ENCODE peak calls at places on chromosomes 1 and 21, in four cellular contexts. H is HepG2, G is WTC11, I is K562. P is an unnamed sample.

GRCh38 chr1:174352117-174352516 is 95.6 kb upstream of the GPR52 start:
- DNase-seq in H (no peak), G (no peak), I (no peak), P (no peak)

GRCh38 chr1:178625695-178626094 is 99.3 kb upstream of the RALGPS2 start:
- DNase-seq in I (no peak), G (no peak), H (peak), P (no peak)

GRCh38 chr1:226602186-226603029 is 53.8 kb downstream of the STUM start:
- DNase-seq in I (no peak), H (no peak), G (no peak), P (no peak)

GRCh38 chr1:185049670-185050069 is 4.3 kb downstream of the RNF2 start:
- DNase-seq in H (no peak), I (no peak), G (no peak), P (no peak)

GRCh38 chr1:2932671-2933350 is 88.5 kb upstream of the ACTRT2 start:
- DNase-seq in G (no peak), H (no peak), I (no peak), P (no peak)

GRCh38 chr1:47548188-47548587 is 110.3 kb downstream of the FOXD2 start:
- DNase-seq in I (no peak), H (no peak), G (no peak), P (no peak)

GRCh38 chr1:218336353-218336752 is 8.8 kb upstream of the TGFB2 start:
- DNase-seq in G (no peak), I (no peak), H (no peak), P (no peak)

GRCh38 chr1:160291248-160292220 is 6.6 kb upstream of the PEX19 start:
- DNase-seq in H (peak), I (peak), G (peak), P (peak)

GRCh38 chr1:177732178-177732577 is 237.7 kb downstream of the SEC16B start:
- DNase-seq in I (no peak), G (no peak), H (no peak), P (no peak)

GRCh38 chr1:119924948-119925898 is 28.9 kb upstream of the ADAM30 start:
- DNase-seq in G (no peak), I (no peak), H (no peak), P (no peak)

GRCh38 chr1:67004176-67004575 is 49.8 kb downstream of the SLC35D1 start:
- DNase-seq in I (no peak), H (no peak), G (no peak), P (no peak)

GRCh38 chr1:203652718-203653461 is 26.3 kb downstream of the ATP2B4 start:
- DNase-seq in I (no peak), H (no peak), G (no peak), P (no peak)

GRCh38 chr1:165543651-165544452 is at the start of gene LRRC52:
- DNase-seq in G (peak), H (no peak), I (no peak), P (no peak)

GRCh38 chr1:219340796-219341195 is 167.1 kb downstream of the LYPLAL1 start:
- DNase-seq in H (no peak), G (no peak), I (no peak), P (no peak)

GRCh38 chr1:243731301-243731891 is 118.6 kb downstream of the AKT3 start:
- DNase-seq in G (no peak), H (no peak), I (no peak), P (no peak)

GRCh38 chr1:102174259-102174863 is 177.6 kb upstream of the OLFM3 start:
- DNase-seq in H (peak), G (peak), I (peak), P (peak)

GRCh38 chr1:204634260-204634910 is 51.2 kb downstream of the LRRN2 start:
- DNase-seq in G (no peak), I (no peak), H (no peak), P (no peak)

GRCh38 chr1:36918604-36919003 is 115.7 kb downstream of the GRIK3 start:
- DNase-seq in G (no peak), I (no peak), H (no peak), P (no peak)

GRCh38 chr1:112251766-112252506 is 144.1 kb upstream of the CTTNBP2NL start:
- DNase-seq in H (no peak), I (no peak), G (no peak), P (no peak)

GRCh38 chr21:41634211-41634694 is 126.3 kb upstream of the TMPRSS2 start:
- DNase-seq in I (no peak), G (no peak), H (no peak), P (no peak)

GRCh38 chr1:75908717-75909152 is 23.5 kb downstream of the ASB17 start:
- DNase-seq in I (peak), H (peak), G (peak), P (peak)

GRCh38 chr21:45109831-45110492 is 35.6 kb downstream of the ADARB1 start:
- DNase-seq in G (no peak), H (no peak), I (peak), P (no peak)

GRCh38 chr1:204659061-204659460 is 26.5 kb downstream of the LRRN2 start:
- DNase-seq in I (no peak), H (no peak), G (no peak), P (no peak)

GRCh38 chr1:89703469-89703868 is 70.5 kb downstream of the LRRC8C start:
- DNase-seq in H (no peak), I (peak), G (no peak), P (no peak)

GRCh38 chr21:36260030-36260787 is 59.8 kb upstream of the MORC3 start:
- DNase-seq in H (peak), G (peak), I (peak), P (peak)

GRCh38 chr1:227766015-227766634 is 30.9 kb downstream of the SNAP47 start:
- DNase-seq in I (no peak), G (no peak), H (no peak), P (no peak)

GRCh38 chr1:67883069-67883468 is 49.8 kb upstream of the GNG12 start:
- DNase-seq in H (no peak), G (no peak), I (no peak), P (no peak)

GRCh38 chr1:37914719-37915483 is 32.0 kb downstream of the INPP5B start:
- DNase-seq in H (peak), I (no peak), G (no peak), P (no peak)

GRCh38 chr1:224380003-224380402 is 23.3 kb downstream of the CNIH4 start:
- DNase-seq in I (no peak), G (no peak), H (no peak), P (no peak)

GRCh38 chr1:233281711-233282581 is 13.6 kb downstream of the PCNX2 start:
- DNase-seq in H (no peak), G (no peak), I (no peak), P (no peak)

GRCh38 chr1:114319480-114319879 is 165.8 kb upstream of the SYT6 start:
- DNase-seq in I (no peak), G (no peak), H (no peak), P (no peak)

GRCh38 chr1:45924736-45925135 is 121.3 kb downstream of the MAST2 start:
- DNase-seq in G (no peak), H (no peak), I (no peak), P (no peak)

GRCh38 chr1:94119796-94120590 is 955 bp downstream of the ABCA4 start:
- DNase-seq in I (no peak), H (no peak), G (no peak), P (no peak)

GRCh38 chr21:42847051-42847707 is 32.2 kb downstream of the WDR4 start:
- DNase-seq in I (no peak), H (no peak), G (no peak), P (no peak)

GRCh38 chr1:220761688-220762427 is 13.7 kb downstream of the MTARC2 start:
- DNase-seq in I (no peak), G (no peak), H (peak), P (no peak)

GRCh38 chr1:57424231-57425027 is 569 bp upstream of the DAB1 start:
- DNase-seq in H (peak), I (peak), G (peak), P (peak)

GRCh38 chr1:45557422-45557944 is 6.9 kb downstream of the AKR1A1 start:
- DNase-seq in H (no peak), G (no peak), I (no peak), P (no peak)

GRCh38 chr1:97138515-97139032 is 417.0 kb downstream of the PTBP2 start:
- DNase-seq in H (no peak), I (no peak), G (no peak), P (no peak)

GRCh38 chr1:205075642-205076155 is 8.6 kb downstream of the TMEM81 start:
- DNase-seq in H (no peak), G (no peak), I (no peak), P (no peak)

GRCh38 chr1:4729108-4729506 is 74.7 kb downstream of the AJAP1 start:
- DNase-seq in G (no peak), H (no peak), I (no peak), P (no peak)
- TF ChIP-seq ELF4 in G (no peak), H (no peak), I (no peak), P (no peak)

GRCh38 chr1:100510441-100510840 is 27.5 kb upstream of the GPR88 start:
- DNase-seq in I (no peak), G (no peak), H (no peak), P (no peak)
- TF ChIP-seq SP1 in I (no peak), G (no peak), H (no peak), P (no peak)

GRCh38 chr1:150550222-150551048 is 1.2 kb downstream of the ADAMTSL4 start:
- DNase-seq in H (no peak), G (no peak), I (peak), P (no peak)
- TF ChIP-seq ELF4 in H (no peak), G (no peak), I (no peak), P (no peak)

DNA sequence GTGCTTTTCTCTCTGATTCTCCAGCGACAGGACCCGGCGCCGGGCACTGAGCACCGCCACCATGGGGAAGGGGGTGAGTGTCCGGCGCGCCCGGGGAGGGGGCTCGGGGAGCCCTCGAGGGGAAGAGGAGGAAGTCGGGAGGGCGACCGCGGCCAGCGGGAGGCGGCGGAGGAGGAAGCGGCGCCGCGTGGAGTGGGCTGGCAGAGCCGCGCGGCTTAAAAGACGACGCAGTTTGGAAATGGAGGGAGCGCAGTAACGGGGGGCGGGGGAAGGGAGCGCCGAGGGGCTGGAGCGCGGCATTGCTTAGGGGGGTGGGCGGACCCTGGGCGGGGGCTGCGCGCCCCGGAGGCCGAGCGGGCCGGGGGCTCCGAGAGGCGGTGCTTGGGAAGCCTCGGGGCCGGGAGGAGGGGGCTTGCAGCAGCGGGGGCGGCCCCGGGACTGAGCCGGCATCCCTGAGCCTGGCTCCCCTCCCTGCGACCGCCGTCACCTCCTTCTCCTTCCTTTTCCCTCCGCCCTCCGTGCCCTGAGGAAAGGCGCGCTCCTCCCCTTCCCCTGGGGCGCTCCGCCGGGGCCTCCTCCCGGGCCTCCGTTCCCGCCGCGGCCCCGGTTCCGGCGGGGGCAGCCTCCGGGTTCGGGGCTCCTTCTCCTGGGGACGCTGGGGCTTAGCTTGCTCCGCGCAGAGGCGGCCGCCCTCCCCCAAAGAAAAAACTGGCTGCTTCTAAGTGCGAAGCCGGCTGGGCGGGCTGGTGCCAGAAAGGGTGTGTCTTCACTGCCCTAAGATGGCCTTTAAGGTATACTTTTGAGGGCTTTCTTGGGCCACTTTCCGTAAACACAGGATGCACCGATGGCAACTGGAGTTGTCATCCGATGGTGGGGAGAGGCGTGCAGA is 651 bp downstream of the ATP1A1 start:
- DNase-seq in I (peak), G (peak), H (no peak), P (peak)
- TF ChIP-seq SP1 in I (no peak), G (no peak), H (no peak), P (no peak)

DNA sequence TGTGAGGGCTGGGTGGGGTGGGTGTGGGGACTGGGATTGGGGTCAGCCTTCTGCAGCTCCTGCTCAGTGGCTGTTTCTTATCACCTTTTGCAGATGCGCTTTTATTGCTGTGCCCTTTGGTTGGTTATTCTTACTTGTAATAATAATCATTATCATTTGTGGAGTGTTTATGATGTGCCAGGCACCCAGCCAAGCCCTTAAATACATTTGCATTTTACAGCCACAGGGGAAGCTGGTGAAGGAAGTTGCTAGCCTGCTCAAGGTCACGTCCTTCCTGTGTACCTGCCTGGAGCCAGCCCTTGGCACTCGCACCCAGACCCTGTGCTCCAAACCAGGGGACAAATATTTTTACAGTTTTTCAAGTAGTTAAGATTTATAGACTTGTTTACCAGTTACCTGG is 144.0 kb downstream of the PGBD5 start:
- DNase-seq in I (peak), H (no peak), G (no peak), P (no peak)
- TF ChIP-seq ELF4 in I (no peak), H (no peak), G (no peak), P (no peak)